ENCODE peak calls at places on chromosomes 7 and 10, in six cellular contexts. O, M, A, Y, E and F are unnamed samples.
A peak's percentile ranks its signal among the peaks of the same experiment; 100 is the strongest.

GRCh38 chr10:458466-458865 is 231.0 kb downstream of the DIP2C start:
- DNase-seq in O (no peak), M (no peak), A (no peak), Y (no peak), E (no peak), F (no peak)

GRCh38 chr7:157997080-157997440 is 590.6 kb downstream of the PTPRN2 start:
- DNase-seq in O (no peak), M (no peak), A (no peak), Y (no peak), E (no peak), F (no peak)

GRCh38 chr10:48522011-48522765 is 82.7 kb downstream of the ARHGAP22 start:
- DNase-seq in O (no peak), M (no peak), A (no peak), Y (no peak), E (no peak), F (no peak)

GRCh38 chr7:124840435-124840834 is 74.8 kb upstream of the GPR37 start:
- DNase-seq in O (no peak), M (no peak), A (no peak), Y (no peak), E (no peak), F (no peak)

GRCh38 chr7:3244241-3244814 is 56.7 kb upstream of the SDK1 start:
- DNase-seq in O (no peak), M (no peak), A (no peak), Y (no peak), E (peak; percentile 59), F (no peak)

GRCh38 chr10:91096263-91096662 is 124.2 kb upstream of the PCGF5 start:
- DNase-seq in O (no peak), M (no peak), A (no peak), Y (no peak), E (no peak), F (no peak)

GRCh38 chr7:12294701-12295100 is 83.6 kb downstream of the TMEM106B start:
- DNase-seq in O (no peak), M (no peak), A (no peak), Y (no peak), E (no peak), F (no peak)

GRCh38 chr10:1043532-1043995 is 5.4 kb downstream of the IDI1 start:
- DNase-seq in O (peak; percentile 78), M (no peak), A (no peak), Y (peak; percentile 28), E (no peak), F (no peak)

GRCh38 chr10:79070611-79071534 is 2.1 kb downstream of the ZMIZ1 start:
- DNase-seq in O (no peak), M (peak; percentile 92), A (peak; percentile 80), Y (peak; percentile 95), E (no peak), F (peak; percentile 20)

GRCh38 chr7:42237162-42237821 is at the start of gene GLI3:
- DNase-seq in O (peak; percentile 20), M (peak; percentile 49), A (peak; percentile 96), Y (peak; percentile 88), E (peak; percentile 85), F (no peak)
- TF ChIP-seq CTCF in O (no peak), M (no peak), A (no peak), Y (peak; percentile 17), E (no peak), F (no peak)

GRCh38 chr10:25117757-25118156 is 57.0 kb upstream of the GPR158 start:
- DNase-seq in O (no peak), M (no peak), A (no peak), Y (no peak), E (no peak), F (no peak)
- TF ChIP-seq CTCF in O (no peak), M (no peak), A (no peak), Y (no peak), E (no peak), F (no peak)

GRCh38 chr10:23081891-23082290 is 13.5 kb upstream of the MSRB2 start:
- DNase-seq in O (no peak), M (no peak), A (no peak), Y (no peak), E (no peak), F (no peak)
- TF ChIP-seq CTCF in O (no peak), M (peak; percentile 13), A (peak; percentile 37), Y (peak; percentile 32), E (peak; percentile 7), F (no peak)

DNA sequence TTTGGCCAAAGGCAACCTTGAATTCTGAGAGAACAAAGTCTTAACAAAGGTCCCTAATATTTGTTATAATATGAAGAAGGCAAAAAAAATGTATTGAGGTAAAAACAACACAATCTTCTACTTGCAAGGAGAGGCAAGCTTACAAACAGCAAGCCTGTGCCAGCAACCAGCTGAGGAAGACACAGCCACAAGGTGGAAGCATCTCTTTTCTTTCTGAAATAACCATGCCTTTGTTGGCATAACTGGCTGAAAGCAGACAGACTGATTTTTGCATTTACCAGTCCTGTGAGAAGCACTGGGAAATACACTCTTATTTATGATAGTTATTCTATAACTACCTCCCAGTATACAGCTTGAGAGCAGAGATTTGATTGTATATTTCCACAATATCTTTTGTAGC is 292.0 kb downstream of the PHTF2 start:
- DNase-seq in O (no peak), M (no peak), A (no peak), Y (no peak), E (no peak), F (no peak)
- TF ChIP-seq CTCF in O (no peak), M (no peak), A (peak; percentile 23), Y (no peak), E (peak; percentile 8), F (no peak)

GRCh38 chr10:64174666-64175265 is 653.6 kb downstream of the REEP3 start:
- DNase-seq in O (no peak), M (no peak), A (no peak), Y (no peak), E (no peak), F (no peak)

GRCh38 chr10:64170791-64171190 is 649.6 kb downstream of the REEP3 start:
- DNase-seq in O (no peak), M (no peak), A (no peak), Y (no peak), E (no peak), F (no peak)

GRCh38 chr10:64173826-64174225 is 652.6 kb downstream of the REEP3 start:
- DNase-seq in O (no peak), M (no peak), A (no peak), Y (no peak), E (no peak), F (no peak)

DNA sequence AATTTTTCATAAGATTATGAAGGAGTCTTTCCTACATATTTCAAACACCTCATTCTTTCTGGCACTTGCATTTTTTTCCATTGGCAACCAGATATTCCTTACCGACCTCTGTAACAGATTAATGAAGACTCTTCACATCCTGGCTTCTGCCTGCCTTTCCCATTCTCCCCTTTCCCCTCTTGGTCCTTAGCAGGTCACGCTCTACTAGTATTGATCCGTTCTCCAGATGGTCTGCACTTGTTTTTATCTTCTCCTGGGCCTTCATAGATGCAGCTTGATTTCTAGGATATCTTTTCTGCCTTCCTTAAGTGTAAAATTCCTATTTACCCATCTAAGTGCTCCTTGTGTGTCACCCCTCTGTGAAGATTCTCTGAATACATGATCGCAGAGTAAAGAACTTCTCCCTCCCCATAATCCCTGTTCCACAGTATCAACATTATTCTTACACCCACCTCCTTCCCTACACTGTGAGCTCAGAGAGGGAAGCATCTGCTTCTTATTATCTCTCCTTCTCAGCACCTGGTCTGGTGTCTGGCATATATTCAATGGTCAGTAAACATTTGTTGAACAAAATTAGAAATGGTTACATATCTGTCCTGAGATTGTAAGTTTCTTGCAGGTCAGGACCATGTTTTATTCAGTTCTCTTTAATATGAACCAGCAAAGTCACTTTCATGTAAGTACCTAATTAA is 654.2 kb downstream of the REEP3 start:
- DNase-seq in O (no peak), M (no peak), A (no peak), Y (no peak), E (no peak), F (no peak)
- TF ChIP-seq CTCF in O (no peak), M (no peak), A (no peak), Y (no peak), E (no peak), F (no peak)

DNA sequence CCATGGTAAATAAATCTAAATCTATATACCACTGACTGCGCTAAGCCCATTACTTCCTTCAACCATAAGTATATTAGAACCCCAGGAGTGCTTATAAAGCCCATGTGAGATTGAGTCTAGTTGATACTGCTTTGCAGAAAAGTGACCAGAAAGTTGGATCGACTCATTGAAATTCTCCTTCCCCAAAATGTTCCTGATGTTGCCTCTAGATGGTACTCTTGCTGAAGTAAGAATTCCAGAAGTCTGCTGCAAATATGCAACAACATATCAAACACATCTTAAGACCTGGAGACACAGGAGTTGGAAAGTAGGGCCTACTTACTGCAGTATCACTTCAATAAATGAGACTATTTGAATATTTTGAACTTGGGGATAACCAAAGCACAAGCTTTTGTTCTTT is 550.8 kb downstream of the IPMK start:
- DNase-seq in O (no peak), M (no peak), A (peak; percentile 7), Y (no peak), E (peak; percentile 28), F (no peak)
- TF ChIP-seq CTCF in O (no peak), M (peak; percentile 47), A (peak; percentile 53), Y (no peak), E (peak; percentile 62), F (no peak)

DNA sequence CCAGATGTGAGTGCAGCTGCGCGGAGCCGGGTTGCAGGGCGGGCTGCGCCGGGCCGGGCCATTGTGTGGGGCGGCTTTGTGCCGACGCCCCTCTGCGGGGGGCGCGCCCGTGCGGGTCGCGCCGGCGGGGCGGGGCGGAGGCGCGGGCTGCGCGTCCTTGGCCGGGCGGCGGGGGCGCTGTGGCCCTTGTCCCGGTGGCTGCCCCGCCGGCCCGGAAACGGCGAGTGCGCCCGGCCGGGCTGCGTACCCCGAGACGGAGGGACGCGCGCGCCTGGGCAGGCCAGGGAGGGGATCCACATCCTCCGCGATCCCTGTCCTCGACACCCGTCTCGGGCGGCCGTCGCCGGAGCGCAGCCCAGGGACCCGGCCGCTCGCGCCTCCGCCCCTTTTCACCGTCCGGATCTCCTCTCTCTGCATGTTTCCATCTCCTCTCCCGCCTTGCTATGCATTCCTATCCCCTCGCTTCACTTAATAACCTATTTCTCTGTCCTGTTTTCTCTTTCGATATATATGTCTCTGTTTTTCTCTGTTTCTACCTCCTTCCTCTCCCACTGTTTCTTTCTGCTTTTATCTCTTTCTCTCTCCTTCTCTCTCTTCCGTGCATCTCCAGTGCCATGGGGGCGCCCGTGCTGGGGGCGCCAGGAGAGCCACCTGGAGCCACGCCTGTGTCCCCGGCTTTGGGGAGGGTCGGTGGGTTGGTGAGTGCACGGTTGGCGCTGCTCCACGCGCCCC is 765 bp downstream of the PFKFB3 start:
- DNase-seq in O (peak; percentile 65), M (peak; percentile 76), A (peak; percentile 95), Y (peak; percentile 69), E (no peak), F (peak; percentile 55)
- TF ChIP-seq CTCF in O (peak; percentile 21), M (no peak), A (peak; percentile 47), Y (peak; percentile 54), E (peak; percentile 13), F (no peak)

GRCh38 chr7:154566877-154567276 is 436.0 kb downstream of the PAXIP1 start:
- DNase-seq in O (no peak), M (no peak), A (no peak), Y (no peak), E (no peak), F (no peak)
- TF ChIP-seq CTCF in O (no peak), M (peak; percentile 12), A (peak; percentile 56), Y (peak; percentile 31), E (no peak), F (no peak)

GRCh38 chr10:116120688-116121087 is 152.3 kb downstream of the GFRA1 start:
- DNase-seq in O (no peak), M (no peak), A (peak; percentile 59), Y (no peak), E (no peak), F (no peak)
- TF ChIP-seq CTCF in O (no peak), M (peak; percentile 23), A (peak; percentile 77), Y (no peak), E (peak; percentile 35), F (no peak)